ENCODE peak calls at places on chromosomes 12 and 14, in ten cellular contexts. U is heart left ventricle, P is stomach, K is Peyer's patch, Z is gastrocnemius medialis, V is K562, G is thyroid gland, C is A549, E is prostate gland, Y is uterus. F is an unnamed sample.
A peak's percentile ranks its signal among the peaks of the same experiment; 100 is the strongest.

GRCh38 chr14:68295316-68295816 is 475.8 kb downstream of the RAD51B start:
- DNase-seq in U (peak; percentile 64), P (no peak), K (peak; percentile 57), Z (peak; percentile 33), V (peak; percentile 91), G (peak; percentile 59), C (no peak), E (no peak), Y (peak; percentile 73), F (no peak)

GRCh38 chr12:6163554-6164060 is 36.6 kb upstream of the CD9 start:
- DNase-seq in U (no peak), P (no peak), K (no peak), Z (no peak), V (no peak), G (no peak), C (no peak), E (no peak), Y (no peak), F (no peak)

GRCh38 chr12:7645395-7646177 is 20.1 kb downstream of the APOBEC1 start:
- DNase-seq in U (no peak), P (no peak), K (no peak), Z (no peak), V (peak; percentile 35), G (no peak), C (peak; percentile 46), E (no peak), Y (no peak), F (no peak)

GRCh38 chr14:91689608-91690007 is 42.3 kb downstream of the CATSPERB start:
- DNase-seq in U (no peak), P (no peak), K (no peak), Z (no peak), V (no peak), G (no peak), C (no peak), E (no peak), Y (no peak), F (no peak)

GRCh38 chr12:27048822-27049752 is 26.7 kb downstream of the MED21 start:
- DNase-seq in U (no peak), P (no peak), K (no peak), Z (no peak), V (peak; percentile 35), G (no peak), C (no peak), E (no peak), Y (no peak), F (no peak)

GRCh38 chr12:113980537-113981337 is 14.6 kb upstream of the RBM19 start:
- DNase-seq in U (no peak), P (no peak), K (no peak), Z (no peak), V (peak; percentile 62), G (peak; percentile 17), C (peak; percentile 36), E (peak; percentile 47), Y (peak; percentile 24), F (no peak)

GRCh38 chr12:78793491-78793890 is 71.1 kb upstream of the SYT1 start:
- DNase-seq in U (no peak), P (no peak), K (no peak), Z (no peak), V (no peak), G (no peak), C (no peak), E (no peak), Y (no peak), F (no peak)

GRCh38 chr12:69239922-69240624 is 704 bp downstream of the CPSF6 start:
- DNase-seq in U (peak; percentile 51), P (peak; percentile 47), K (peak; percentile 76), Z (peak; percentile 23), V (no peak), G (peak; percentile 54), C (peak; percentile 8), E (peak; percentile 33), Y (peak; percentile 33), F (peak; percentile 25)

GRCh38 chr12:122013792-122014590 is 7.7 kb upstream of the BCL7A start:
- DNase-seq in U (no peak), P (no peak), K (no peak), Z (no peak), V (no peak), G (no peak), C (no peak), E (no peak), Y (no peak), F (no peak)

GRCh38 chr14:91417134-91417982 is at the start of gene CCDC88C:
- DNase-seq in U (peak; percentile 65), P (peak; percentile 82), K (peak; percentile 90), Z (no peak), V (peak; percentile 85), G (peak; percentile 66), C (peak; percentile 66), E (peak; percentile 66), Y (peak; percentile 45), F (no peak)

GRCh38 chr14:105143451-105144230 is 24.9 kb downstream of the JAG2 start:
- DNase-seq in U (peak; percentile 21), P (no peak), K (no peak), Z (no peak), V (no peak), G (no peak), C (no peak), E (no peak), Y (no peak), F (no peak)

GRCh38 chr14:106843376-106843775 is 1317.0 kb downstream of the TMEM121 start:
- DNase-seq in U (no peak), P (no peak), K (no peak), Z (no peak), V (no peak), G (no peak), C (no peak), E (no peak), Y (no peak), F (no peak)

GRCh38 chr12:112236386-112236785 is 111.0 kb downstream of the TRAFD1 start:
- DNase-seq in U (no peak), P (no peak), K (no peak), Z (no peak), V (no peak), G (no peak), C (no peak), E (no peak), Y (no peak), F (no peak)

GRCh38 chr12:116495260-116495659 is 63.9 kb upstream of the MAP1LC3B2 start:
- DNase-seq in U (no peak), P (peak; percentile 34), K (no peak), Z (peak; percentile 20), V (no peak), G (no peak), C (peak; percentile 41), E (peak; percentile 25), Y (no peak), F (no peak)

GRCh38 chr12:34404377-34405285 is 382.3 kb downstream of the ALG10 start:
- DNase-seq in U (peak; percentile 11), P (peak; percentile 15), K (peak; percentile 27), Z (peak; percentile 1), V (no peak), G (no peak), C (no peak), E (peak; percentile 1), Y (peak; percentile 8), F (peak; percentile 39)

GRCh38 chr12:19411234-19412221 is 27.8 kb upstream of the AEBP2 start:
- DNase-seq in U (no peak), P (no peak), K (no peak), Z (no peak), V (no peak), G (no peak), C (no peak), E (no peak), Y (no peak), F (peak; percentile 65)

GRCh38 chr12:42958271-42958674 is 368.7 kb upstream of the PRICKLE1 start:
- DNase-seq in U (no peak), P (no peak), K (no peak), Z (no peak), V (no peak), G (no peak), C (no peak), E (no peak), Y (no peak), F (no peak)

DNA sequence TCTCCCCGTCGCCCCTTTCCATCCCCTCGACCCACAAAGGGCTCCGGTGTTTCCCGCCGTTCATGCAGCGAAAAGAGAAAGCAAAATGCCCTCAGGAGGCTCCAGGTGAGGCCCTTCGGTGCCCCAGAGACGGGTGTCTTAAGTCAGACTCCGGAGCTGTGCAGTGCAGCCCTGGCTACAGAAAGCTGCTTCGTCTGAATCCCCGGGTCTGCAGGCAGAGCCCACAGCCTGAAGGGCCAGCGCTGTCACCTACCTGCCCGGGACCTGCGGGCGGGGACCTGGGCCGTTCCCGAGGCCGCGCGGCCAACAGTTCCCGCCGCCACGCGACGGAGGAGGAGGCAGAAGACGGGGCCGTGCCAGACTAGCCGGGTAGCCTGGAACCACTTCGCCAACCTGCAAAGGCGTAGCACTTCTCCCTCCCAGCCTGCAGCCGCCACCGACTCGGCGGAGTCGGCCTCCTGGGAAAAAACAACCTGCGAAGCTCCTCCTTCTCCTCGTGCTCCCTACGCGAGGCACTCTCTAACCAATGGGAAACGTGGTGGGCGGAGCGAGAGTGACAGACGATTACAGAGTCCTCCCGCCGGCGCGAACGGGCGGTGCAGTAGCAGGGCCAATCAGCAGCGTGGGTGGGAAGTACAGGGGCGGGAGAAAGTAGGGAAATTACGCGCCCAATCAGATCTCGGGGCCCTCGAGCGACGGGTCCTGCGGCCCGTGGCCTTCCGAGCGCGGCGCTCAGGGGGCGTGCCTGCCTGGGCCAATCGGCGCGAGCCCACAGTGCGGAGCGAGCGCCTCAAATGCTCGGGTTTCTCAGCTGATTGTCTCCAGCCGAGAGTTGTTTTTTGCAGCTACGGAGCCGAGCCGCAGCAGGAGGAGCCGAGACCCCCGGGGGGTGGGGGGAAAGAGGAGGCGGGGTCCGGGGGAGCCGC is at the start of the genes GPR137C and TXNDC16:
- DNase-seq in U (peak; percentile 100), P (peak; percentile 100), K (peak; percentile 100), Z (peak; percentile 100), V (peak; percentile 96), G (peak; percentile 100), C (peak; percentile 97), E (peak; percentile 100), Y (peak; percentile 99), F (peak; percentile 100)
- TF ChIP-seq POLR2A in U (peak; percentile 98), P (peak; percentile 96), K (peak; percentile 97), Z (peak; percentile 95), V (peak; percentile 79), G (peak; percentile 84), C (peak; percentile 47), E (peak; percentile 99), Y (peak; percentile 91), F (no peak)

GRCh38 chr14:104075530-104076151 is 9.9 kb upstream of the ASPG start:
- DNase-seq in U (no peak), P (no peak), K (no peak), Z (no peak), V (no peak), G (peak; percentile 37), C (no peak), E (no peak), Y (no peak), F (no peak)
- TF ChIP-seq CTCF in U (peak; percentile 31), P (no peak), K (no peak), Z (no peak), V (peak; percentile 20), G (peak; percentile 18), C (peak; percentile 42), E (no peak), Y (no peak), F (no peak)

GRCh38 chr14:69713976-69714716 is 52.8 kb upstream of the SRSF5 start:
- DNase-seq in U (no peak), P (no peak), K (no peak), Z (no peak), V (no peak), G (no peak), C (no peak), E (peak; percentile 68), Y (no peak), F (no peak)
- H3K4me3 ChIP-seq in U (no peak overlapping the region), P (no peak overlapping the region), K (no peak overlapping the region), Z (no peak overlapping the region), V (no peak overlapping the region), G (no peak overlapping the region), C (no peak overlapping the region), E (no peak overlapping the region), Y (no peak overlapping the region), F (no peak overlapping the region)

GRCh38 chr12:46256942-46257341 is 11.9 kb downstream of the SLC38A1 start:
- DNase-seq in U (no peak), P (no peak), K (no peak), Z (no peak), V (no peak), G (no peak), C (no peak), E (no peak), Y (no peak), F (no peak)
- TF ChIP-seq POLR2A in U (no peak), P (no peak), K (no peak), Z (no peak), V (no peak), G (no peak), C (no peak), E (no peak), Y (no peak), F (no peak)

F was measured in lower leg skin.